ENCODE peak calls at places on chromosomes 16 and 17, in eight cellular contexts. Q, T, O, N, K, J, V and M are unnamed samples.

GRCh38 chr17:7354262-7354781 is 634 bp upstream of the TMEM95 start:
- DNase-seq in N (peak; percentile 53), Q (peak; percentile 38), O (no peak), K (no peak), J (peak; percentile 90), V (no peak), T (no peak), M (peak; percentile 87)

GRCh38 chr17:48626470-48627241 is 498 bp upstream of the HOXB9 start:
- DNase-seq in K (no peak), T (no peak), Q (peak; percentile 73), O (no peak), N (peak; percentile 65), V (peak; percentile 78), J (no peak), M (peak; percentile 51)

GRCh38 chr16:24151482-24151939 is 104.6 kb upstream of the CACNG3 start:
- DNase-seq in T (no peak), Q (peak; percentile 55), O (no peak), K (no peak), N (no peak), J (no peak), V (no peak), M (no peak)

GRCh38 chr17:35449371-35449931 is 885 bp upstream of the SLFN13 start:
- DNase-seq in J (no peak), N (no peak), K (peak; percentile 47), O (peak; percentile 60), V (peak; percentile 42), T (no peak), Q (peak; percentile 54), M (peak; percentile 63)

GRCh38 chr16:56728027-56728426 is 1.9 kb upstream of the NUP93 start:
- DNase-seq in V (no peak), K (no peak), N (no peak), T (no peak), J (no peak), Q (no peak), O (no peak), M (no peak)

GRCh38 chr17:58452738-58453137 is 35.4 kb upstream of the RNF43 start:
- DNase-seq in N (peak; percentile 39), J (no peak), O (no peak), Q (no peak), T (no peak), K (no peak), V (no peak), M (peak; percentile 5)

GRCh38 chr16:14186007-14186953 is 115.2 kb downstream of the MRTFB start:
- DNase-seq in K (no peak), V (peak; percentile 45), J (no peak), Q (peak; percentile 71), N (peak; percentile 46), T (no peak), O (no peak), M (peak; percentile 86)

GRCh38 chr17:66947311-66947710 is 17.2 kb upstream of the CACNG4 start:
- DNase-seq in N (no peak), Q (no peak), J (no peak), T (no peak), V (no peak), K (no peak), O (no peak), M (no peak)

GRCh38 chr16:55700067-55700466 is 44.3 kb downstream of the SLC6A2 start:
- DNase-seq in O (no peak), N (no peak), J (no peak), V (no peak), Q (no peak), K (no peak), T (no peak), M (no peak)

GRCh38 chr16:3152022-3152272 is 17.1 kb downstream of the ZNF213 start:
- DNase-seq in V (no peak), K (no peak), Q (no peak), O (no peak), T (no peak), N (no peak), J (no peak), M (no peak)

GRCh38 chr16:4947722-4948503 is 10.2 kb upstream of the SEC14L5 start:
- DNase-seq in T (no peak), J (no peak), V (peak; percentile 81), N (no peak), O (no peak), K (no peak), Q (peak; percentile 75), M (no peak)

GRCh38 chr17:33967608-33968349 is 287.3 kb upstream of the CCL2 start:
- DNase-seq in N (no peak), J (no peak), T (no peak), O (no peak), K (no peak), Q (no peak), V (no peak), M (no peak)

GRCh38 chr16:20878682-20879147 is 21.4 kb downstream of the DCUN1D3 start:
- DNase-seq in O (no peak), T (no peak), K (peak; percentile 52), N (no peak), Q (no peak), J (no peak), V (no peak), M (no peak)
- H3K27ac ChIP-seq in O (peak overlapping the region; percentile 43), T (peak overlapping the region; percentile 19), K (peak overlapping the region; percentile 60), N (peak overlapping the region; percentile 40), Q (no peak overlapping the region), J (peak overlapping the region; percentile 72), V (no peak overlapping the region), M (peak overlapping the region; percentile 46)

GRCh38 chr17:77449908-77450741 is 309.4 kb downstream of the SEC14L1 start:
- DNase-seq in J (peak; percentile 64), K (peak; percentile 78), N (peak; percentile 25), Q (peak; percentile 62), O (no peak), T (peak; percentile 45), V (peak; percentile 84), M (peak; percentile 78)

GRCh38 chr17:77450742-77451270 is 310.0 kb downstream of the SEC14L1 start:
- DNase-seq in O (no peak), T (no peak), V (no peak), N (no peak), Q (no peak), K (no peak), J (no peak), M (no peak)

GRCh38 chr17:77446959-77447634 is 306.3 kb downstream of the SEC14L1 start:
- DNase-seq in V (no peak), N (no peak), J (no peak), T (no peak), Q (no peak), O (no peak), K (no peak), M (no peak)

GRCh38 chr17:77451271-77451893 is 310.6 kb downstream of the SEC14L1 start:
- DNase-seq in V (peak; percentile 95), O (no peak), J (no peak), K (peak; percentile 71), N (no peak), Q (peak; percentile 95), T (peak; percentile 71), M (peak; percentile 78)

DNA sequence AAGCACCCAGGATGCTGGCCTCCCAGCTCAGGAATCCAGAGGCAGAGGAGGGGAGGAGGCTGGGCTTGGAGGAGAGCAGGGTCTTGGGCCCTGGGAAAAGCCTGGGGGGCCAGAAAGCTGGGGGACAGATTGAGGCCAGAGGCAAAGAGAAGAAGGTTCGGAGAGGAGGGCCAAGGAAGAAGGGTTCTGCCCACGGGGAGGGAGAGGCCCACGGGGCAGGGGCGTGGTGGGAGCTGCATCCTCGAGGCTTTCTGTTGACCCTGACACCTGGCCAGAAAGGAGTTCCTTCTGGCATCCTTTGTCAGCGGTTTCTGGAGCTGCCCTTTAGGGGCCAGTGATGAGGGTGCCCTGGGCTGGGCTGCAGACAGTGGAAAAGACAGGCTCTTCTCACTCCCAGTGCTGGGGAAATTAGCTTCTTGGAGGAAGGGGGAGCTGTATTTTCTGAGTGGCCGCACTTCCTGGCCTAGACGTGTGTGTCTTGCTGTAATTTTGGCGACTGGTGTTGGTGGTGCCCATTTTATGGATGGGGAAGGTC is 308.7 kb downstream of the SEC14L1 start:
- DNase-seq in J (no peak), K (no peak), N (no peak), V (no peak), T (no peak), Q (no peak), O (no peak), M (no peak)
- H3K27ac ChIP-seq in J (peak overlapping the region; percentile 98), K (peak overlapping the region; percentile 64), N (no peak overlapping the region), V (no peak overlapping the region), T (peak overlapping the region; percentile 69), Q (no peak overlapping the region), O (peak overlapping the region; percentile 81), M (peak overlapping the region; percentile 69)

DNA sequence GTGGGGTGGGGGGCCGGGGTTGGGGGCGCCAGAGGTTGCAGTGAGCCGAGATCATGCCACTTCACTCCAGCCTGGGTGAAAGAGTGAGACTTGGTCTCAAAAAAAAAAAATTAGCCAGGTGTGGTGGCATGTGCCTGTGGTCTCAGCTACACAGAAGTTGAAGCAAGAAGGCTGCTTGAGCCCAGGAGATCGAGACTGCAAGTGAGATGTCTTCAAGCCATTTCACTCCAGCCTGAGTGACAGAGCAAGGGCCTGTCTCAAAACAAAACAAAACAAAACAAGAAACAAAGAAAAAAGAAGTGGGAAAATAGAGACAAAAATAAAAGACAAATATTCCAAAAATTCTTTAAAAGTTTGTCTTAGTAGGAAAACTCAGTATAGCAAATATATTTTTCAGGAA is 135.1 kb upstream of the CORO6 start:
- DNase-seq in Q (no peak), J (no peak), V (no peak), N (no peak), O (no peak), K (no peak), T (no peak), M (no peak)
- H3K27ac ChIP-seq in Q (no peak overlapping the region), J (no peak overlapping the region), V (no peak overlapping the region), N (no peak overlapping the region), O (peak overlapping the region; percentile 4), K (no peak overlapping the region), T (no peak overlapping the region), M (no peak overlapping the region)

GRCh38 chr16:64397042-64397441 is 724.8 kb downstream of the CDH11 start:
- DNase-seq in J (no peak), T (no peak), O (no peak), K (no peak), Q (no peak), N (peak; percentile 57), V (no peak), M (no peak)

GRCh38 chr16:64392456-64392855 is 729.4 kb downstream of the CDH11 start:
- DNase-seq in T (no peak), K (no peak), N (no peak), V (no peak), J (no peak), Q (no peak), O (no peak), M (no peak)

GRCh38 chr16:64390102-64390501 is 731.8 kb downstream of the CDH11 start:
- DNase-seq in Q (no peak), J (no peak), K (no peak), V (no peak), N (no peak), O (no peak), T (no peak), M (no peak)

GRCh38 chr16:64394061-64394460 is 727.8 kb downstream of the CDH11 start:
- DNase-seq in T (no peak), V (no peak), Q (no peak), K (no peak), O (no peak), N (no peak), J (no peak), M (no peak)

DNA sequence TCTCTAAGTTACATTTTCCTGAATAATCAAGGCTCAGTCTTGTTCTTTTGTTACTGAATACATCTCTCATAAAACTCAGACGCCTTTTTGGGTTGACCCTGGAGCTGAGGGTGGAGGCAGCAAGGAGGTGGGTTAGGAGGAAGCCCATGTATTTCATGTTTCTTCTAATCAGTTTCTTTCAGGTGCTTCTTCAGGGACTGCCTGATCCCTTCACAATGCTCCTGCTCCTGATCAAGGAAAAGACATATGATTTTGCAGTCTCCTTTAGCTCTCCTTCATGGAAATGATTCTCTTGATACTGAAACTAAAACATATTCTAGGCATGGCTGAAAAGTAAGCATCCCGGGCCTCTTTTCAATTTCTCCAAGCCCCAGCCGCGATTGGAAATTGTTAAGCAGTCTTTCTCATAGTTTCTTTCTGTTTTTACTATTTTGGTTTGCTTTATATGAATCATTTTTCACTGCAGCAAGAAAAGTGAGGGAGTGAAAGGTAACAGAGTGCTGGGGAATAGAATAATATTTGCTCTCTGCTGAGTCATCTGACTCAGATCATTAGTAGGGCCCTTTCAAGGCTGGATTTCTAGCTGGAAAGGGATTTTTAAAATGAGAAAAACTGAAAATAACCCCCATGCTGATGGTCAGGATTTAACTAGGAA is 730.7 kb downstream of the CDH11 start:
- DNase-seq in K (no peak), T (no peak), J (peak; percentile 5), O (no peak), V (no peak), N (peak; percentile 72), Q (no peak), M (peak; percentile 61)
- H3K27ac ChIP-seq in K (peak overlapping the region; percentile 61), T (no peak overlapping the region), J (no peak overlapping the region), O (peak overlapping the region; percentile 25), V (no peak overlapping the region), N (peak overlapping the region; percentile 90), Q (no peak overlapping the region), M (peak overlapping the region; percentile 54)